ENCODE peak calls at places on chromosome 20, in six cellular contexts. Q is spleen; W is heart right ventricle; L is H1; K is Panc1; A is CD4-positive, alpha-beta memory T cell. E is an unnamed sample.

GRCh38 chr20:63655249-63655648 is 2.0 kb upstream of the STMN3 start:
- DNase-seq in Q (no peak), W (no peak), L (no peak), K (no peak), A (no peak), E (no peak)

GRCh38 chr20:31719644-31720485 is 2.8 kb downstream of the BCL2L1 start:
- DNase-seq in Q (no peak), W (no peak), L (no peak), K (no peak), A (no peak), E (no peak)

GRCh38 chr20:62358171-62358719 is 8.9 kb downstream of the LAMA5 start:
- DNase-seq in Q (no peak), W (peak), L (no peak), K (no peak), A (peak), E (no peak)

GRCh38 chr20:6665161-6665560 is 102.3 kb upstream of the BMP2 start:
- DNase-seq in Q (no peak), W (no peak), L (no peak), K (no peak), A (no peak), E (peak)

GRCh38 chr20:15637971-15638754 is 935.1 kb downstream of the KIF16B start:
- DNase-seq in Q (no peak), W (no peak), L (no peak), K (no peak), A (no peak), E (no peak)

GRCh38 chr20:63602321-63602720 is 24.6 kb downstream of the GMEB2 start:
- DNase-seq in Q (no peak), W (no peak), L (no peak), K (no peak), A (no peak), E (no peak)

GRCh38 chr20:13995086-13995665 is at the start of gene MACROD2:
- DNase-seq in Q (peak), W (peak), L (peak), K (peak), A (peak), E (no peak)

GRCh38 chr20:59777321-59777705 is 156.1 kb downstream of the SYCP2 start:
- DNase-seq in Q (no peak), W (no peak), L (no peak), K (no peak), A (no peak), E (no peak)

GRCh38 chr20:17281478-17281877 is 54.6 kb downstream of the PCSK2 start:
- DNase-seq in Q (no peak), W (no peak), L (peak), K (no peak), A (no peak), E (no peak)

GRCh38 chr20:44295995-44296394 is 15.0 kb downstream of the FITM2 start:
- DNase-seq in Q (no peak), W (peak), L (no peak), K (no peak), A (no peak), E (no peak)

GRCh38 chr20:22374066-22374465 is 210.3 kb downstream of the FOXA2 start:
- DNase-seq in Q (no peak), W (no peak), L (no peak), K (no peak), A (no peak), E (no peak)

GRCh38 chr20:10536531-10536930 is 101.4 kb downstream of the SLX4IP start:
- DNase-seq in Q (no peak), W (no peak), L (no peak), K (no peak), A (no peak), E (no peak)

GRCh38 chr20:16801919-16802651 is 53.9 kb downstream of the OTOR start:
- DNase-seq in Q (no peak), W (peak), L (peak), K (peak), A (peak), E (peak)

GRCh38 chr20:29878777-29879442 is 1378.6 kb upstream of the DEFB115 start:
- DNase-seq in Q (peak), W (peak), L (no peak), K (no peak), A (no peak), E (no peak)

GRCh38 chr20:53130819-53131218 is 158.7 kb downstream of the TSHZ2 start:
- DNase-seq in Q (no peak), W (no peak), L (no peak), K (no peak), A (no peak), E (no peak)

GRCh38 chr20:52800734-52801627 is 171.2 kb upstream of the TSHZ2 start:
- DNase-seq in Q (no peak), W (no peak), L (no peak), K (no peak), A (no peak), E (no peak)

GRCh38 chr20:38601216-38602184 is at the start of gene ARHGAP40:
- DNase-seq in Q (no peak), W (no peak), L (peak), K (no peak), A (no peak), E (no peak)

GRCh38 chr20:18984238-18985200 is 170.9 kb downstream of the SCP2D1 start:
- DNase-seq in Q (no peak), W (no peak), L (no peak), K (no peak), A (no peak), E (no peak)

GRCh38 chr20:62666736-62667529 is 24.6 kb downstream of the SLCO4A1 start:
- DNase-seq in Q (no peak), W (no peak), L (no peak), K (no peak), A (peak), E (no peak)

GRCh38 chr20:63234693-63235398 is 859 bp upstream of the BIRC7 start:
- DNase-seq in Q (no peak), W (no peak), L (peak), K (no peak), A (peak), E (no peak)

GRCh38 chr20:38685853-38686473 is 38.3 kb upstream of the SLC32A1 start:
- DNase-seq in Q (no peak), W (peak), L (peak), K (no peak), A (peak), E (no peak)

GRCh38 chr20:10652185-10652584 is 21.6 kb downstream of the JAG1 start:
- DNase-seq in Q (no peak), W (no peak), L (no peak), K (no peak), A (no peak), E (no peak)

GRCh38 chr20:48697845-48698491 is 129.8 kb downstream of the PREX1 start:
- DNase-seq in Q (peak), W (peak), L (no peak), K (peak), A (no peak), E (no peak)

GRCh38 chr20:44450279-44450937 is 25.3 kb upstream of the TTPAL start:
- DNase-seq in Q (no peak), W (no peak), L (no peak), K (no peak), A (no peak), E (no peak)

GRCh38 chr20:59405226-59405815 is 104.9 kb downstream of the EDN3 start:
- DNase-seq in Q (no peak), W (no peak), L (no peak), K (no peak), A (no peak), E (no peak)

GRCh38 chr20:24914388-24915241 is 34.5 kb upstream of the CST7 start:
- DNase-seq in Q (no peak), W (no peak), L (peak), K (no peak), A (no peak), E (no peak)

GRCh38 chr20:18323705-18324104 is 35.4 kb downstream of the ZNF133 start:
- DNase-seq in Q (no peak), W (no peak), L (no peak), K (no peak), A (no peak), E (no peak)

GRCh38 chr20:48187891-48188290 is 402.6 kb upstream of the SULF2 start:
- DNase-seq in Q (no peak), W (no peak), L (no peak), K (no peak), A (no peak), E (no peak)

GRCh38 chr20:63691711-63692435 is 4.6 kb upstream of the TNFRSF6B start:
- DNase-seq in Q (peak), W (peak), L (no peak), K (no peak), A (no peak), E (no peak)

GRCh38 chr20:38046572-38046971 is 13.0 kb downstream of the RPRD1B start:
- DNase-seq in Q (no peak), W (no peak), L (no peak), K (no peak), A (no peak), E (no peak)

GRCh38 chr20:10078403-10078802 is 43.6 kb downstream of the ANKEF1 start:
- DNase-seq in Q (no peak), W (no peak), L (no peak), K (no peak), A (no peak), E (no peak)

GRCh38 chr20:32336918-32337347 is 21.2 kb upstream of the ASXL1 start:
- DNase-seq in Q (no peak), W (no peak), L (no peak), K (peak), A (no peak), E (no peak)

GRCh38 chr20:62952373-62953166 is at the start of gene SLC17A9:
- DNase-seq in Q (peak), W (peak), L (peak), K (no peak), A (no peak), E (no peak)

GRCh38 chr20:63435552-63435951 is 36.9 kb downstream of the KCNQ2 start:
- DNase-seq in Q (no peak), W (no peak), L (no peak), K (no peak), A (no peak), E (no peak)

GRCh38 chr20:17233621-17234020 is 6.8 kb downstream of the PCSK2 start:
- DNase-seq in Q (no peak), W (no peak), L (no peak), K (no peak), A (no peak), E (no peak)

GRCh38 chr20:37007898-37008649 is 56.6 kb upstream of the SAMHD1 start:
- DNase-seq in Q (no peak), W (no peak), L (no peak), K (no peak), A (peak), E (no peak)

DNA sequence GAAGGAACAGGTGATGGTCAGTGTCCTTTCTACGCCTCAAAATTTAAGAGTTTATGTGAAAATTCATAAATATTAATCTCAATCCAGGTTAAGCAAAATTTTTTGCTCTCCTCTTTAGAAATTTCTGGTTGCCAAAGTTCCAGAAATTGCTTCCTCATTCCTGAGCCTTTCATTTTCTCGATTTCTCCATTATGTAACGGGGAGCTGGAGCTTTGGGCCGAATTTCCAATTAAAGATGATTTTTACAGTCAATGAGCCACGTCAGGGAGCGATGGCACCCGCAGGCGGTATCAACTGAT is 35.8 kb upstream of the PRND start:
- DNase-seq in Q (no peak), W (no peak), L (no peak), K (no peak), A (no peak), E (no peak)
- H3K4me3 ChIP-seq in Q (peak), W (peak), L (peak), K (peak), A (peak), E (peak)

DNA sequence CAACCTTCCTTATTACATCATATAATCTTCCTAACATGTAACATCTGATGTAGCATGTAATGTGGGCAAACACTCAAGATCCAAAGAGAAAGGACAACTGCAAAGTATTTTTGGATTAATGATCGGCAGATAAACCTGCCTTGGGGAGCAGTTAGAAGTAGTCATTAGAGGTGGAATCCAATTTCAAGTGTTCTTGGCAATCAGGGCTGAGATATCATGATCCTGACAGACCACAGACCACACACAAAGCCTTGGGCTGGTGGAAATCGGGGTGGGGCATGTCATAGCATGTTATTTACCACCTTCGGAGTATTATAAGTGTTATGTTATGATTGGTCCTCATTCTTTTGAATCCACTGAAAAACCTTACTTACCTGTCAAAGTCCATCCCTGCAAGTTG is 16.3 kb downstream of the NCOA5 start:
- DNase-seq in Q (no peak), W (no peak), L (no peak), K (no peak), A (no peak), E (no peak)
- H3K4me3 ChIP-seq in Q (no peak), W (no peak), L (no peak), K (no peak), A (no peak), E (no peak)

GRCh38 chr20:33515569-33516216 is 25.8 kb downstream of the CBFA2T2 start:
- DNase-seq in Q (no peak), W (no peak), L (no peak), K (no peak), A (no peak), E (no peak)

GRCh38 chr20:33522256-33522820 is 32.4 kb downstream of the CBFA2T2 start:
- DNase-seq in Q (no peak), W (no peak), L (no peak), K (no peak), A (no peak), E (no peak)

GRCh38 chr20:33521461-33521860 is 31.6 kb downstream of the CBFA2T2 start:
- DNase-seq in Q (no peak), W (no peak), L (no peak), K (no peak), A (no peak), E (no peak)

GRCh38 chr20:33516882-33517281 is 27.0 kb downstream of the CBFA2T2 start:
- DNase-seq in Q (no peak), W (no peak), L (no peak), K (no peak), A (no peak), E (no peak)

DNA sequence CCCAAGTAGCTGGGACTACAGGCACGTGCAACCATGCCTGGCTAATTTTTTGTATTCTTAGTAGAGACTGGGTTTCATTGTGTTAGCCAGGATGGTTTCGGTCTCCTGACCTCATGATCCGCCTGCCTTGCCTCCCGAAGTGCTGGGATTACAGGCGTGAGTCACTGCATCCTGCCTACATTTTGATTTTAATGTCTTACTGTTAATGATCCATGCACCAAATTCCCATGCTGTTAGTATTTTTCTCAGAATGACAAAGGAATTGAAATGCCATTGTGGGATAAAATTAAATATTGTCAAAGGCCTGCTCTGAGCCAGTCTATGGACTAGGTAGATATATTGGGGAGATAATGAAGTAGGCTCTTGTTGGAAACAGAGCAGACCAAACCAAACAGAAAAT is 28.2 kb downstream of the CBFA2T2 start:
- DNase-seq in Q (no peak), W (no peak), L (no peak), K (no peak), A (no peak), E (no peak)
- H3K4me3 ChIP-seq in Q (no peak), W (no peak), L (no peak), K (no peak), A (no peak), E (no peak)

GRCh38 chr20:46411637-46412036 is 5.2 kb upstream of the ELMO2 start:
- DNase-seq in Q (no peak), W (no peak), L (no peak), K (no peak), A (no peak), E (no peak)

GRCh38 chr20:46415773-46416172 is 9.4 kb upstream of the ELMO2 start:
- DNase-seq in Q (no peak), W (no peak), L (no peak), K (no peak), A (no peak), E (no peak)

GRCh38 chr20:46419882-46420281 is 13.5 kb upstream of the ELMO2 start:
- DNase-seq in Q (no peak), W (no peak), L (no peak), K (no peak), A (no peak), E (no peak)

GRCh38 chr20:46414608-46415007 is 8.2 kb upstream of the ELMO2 start:
- DNase-seq in Q (no peak), W (no peak), L (no peak), K (no peak), A (no peak), E (no peak)
- H3K4me3 ChIP-seq in Q (no peak), W (no peak), L (no peak), K (no peak), A (no peak), E (no peak)

GRCh38 chr20:49803418-49803817 is 9.2 kb upstream of the SLC9A8 start:
- DNase-seq in Q (no peak), W (no peak), L (no peak), K (no peak), A (no peak), E (no peak)

GRCh38 chr20:49799698-49800097 is 12.9 kb upstream of the SLC9A8 start:
- DNase-seq in Q (no peak), W (no peak), L (no peak), K (no peak), A (no peak), E (no peak)

GRCh38 chr20:49804364-49804763 is 8.3 kb upstream of the SLC9A8 start:
- DNase-seq in Q (no peak), W (no peak), L (no peak), K (no peak), A (no peak), E (no peak)

GRCh38 chr20:49798718-49799117 is 13.9 kb upstream of the SLC9A8 start:
- DNase-seq in Q (no peak), W (no peak), L (no peak), K (no peak), A (no peak), E (no peak)

GRCh38 chr20:49801882-49802281 is 10.7 kb upstream of the SLC9A8 start:
- DNase-seq in Q (no peak), W (no peak), L (no peak), K (no peak), A (no peak), E (no peak)
- H3K4me3 ChIP-seq in Q (no peak), W (no peak), L (no peak), K (no peak), A (no peak), E (no peak)

DNA sequence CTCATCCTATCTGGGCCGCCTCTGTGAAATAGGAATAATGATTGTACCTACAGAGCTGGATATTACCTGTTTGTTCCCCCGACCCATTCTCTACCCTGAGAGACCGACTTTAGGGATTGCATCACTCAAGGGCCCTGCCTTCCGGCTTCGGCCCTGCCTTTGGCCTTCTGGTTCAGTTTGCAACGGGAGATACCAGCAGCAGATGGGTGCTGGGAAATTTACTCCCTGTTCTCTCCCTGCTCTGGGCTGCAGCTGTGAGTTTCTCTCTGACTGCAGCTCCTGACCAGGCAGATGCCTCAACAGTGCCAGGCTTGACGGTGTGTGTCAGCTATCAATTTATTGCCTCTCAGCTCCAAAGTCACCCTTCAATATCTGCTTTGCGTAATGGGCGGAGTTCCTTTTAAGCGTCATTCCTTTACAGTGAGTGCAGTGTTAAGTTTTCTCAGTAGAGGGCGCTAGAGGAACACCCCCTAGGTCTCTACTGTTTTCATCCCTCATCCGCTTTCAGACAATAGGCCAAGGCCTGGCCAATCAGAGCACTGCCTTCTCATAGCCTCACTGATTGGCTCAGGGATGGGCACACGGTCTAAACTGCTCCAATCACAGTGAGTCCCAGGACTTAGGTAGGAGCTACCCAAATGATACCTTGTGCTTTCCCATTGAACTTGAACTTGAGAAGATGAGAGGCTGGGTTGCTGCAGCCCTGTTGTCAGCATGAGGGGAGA is 30.0 kb downstream of the KCNG1 start:
- DNase-seq in Q (no peak), W (no peak), L (peak), K (no peak), A (peak), E (peak)
- H3K4me3 ChIP-seq in Q (no peak), W (no peak), L (peak), K (no peak), A (no peak), E (no peak)

GRCh38 chr20:1828786-1829131 is 66.4 kb upstream of the SIRPA start:
- DNase-seq in Q (no peak), W (no peak), L (no peak), K (no peak), A (no peak), E (no peak)
- H3K4me3 ChIP-seq in Q (no peak), W (no peak), L (no peak), K (no peak), A (no peak), E (no peak)

DNA sequence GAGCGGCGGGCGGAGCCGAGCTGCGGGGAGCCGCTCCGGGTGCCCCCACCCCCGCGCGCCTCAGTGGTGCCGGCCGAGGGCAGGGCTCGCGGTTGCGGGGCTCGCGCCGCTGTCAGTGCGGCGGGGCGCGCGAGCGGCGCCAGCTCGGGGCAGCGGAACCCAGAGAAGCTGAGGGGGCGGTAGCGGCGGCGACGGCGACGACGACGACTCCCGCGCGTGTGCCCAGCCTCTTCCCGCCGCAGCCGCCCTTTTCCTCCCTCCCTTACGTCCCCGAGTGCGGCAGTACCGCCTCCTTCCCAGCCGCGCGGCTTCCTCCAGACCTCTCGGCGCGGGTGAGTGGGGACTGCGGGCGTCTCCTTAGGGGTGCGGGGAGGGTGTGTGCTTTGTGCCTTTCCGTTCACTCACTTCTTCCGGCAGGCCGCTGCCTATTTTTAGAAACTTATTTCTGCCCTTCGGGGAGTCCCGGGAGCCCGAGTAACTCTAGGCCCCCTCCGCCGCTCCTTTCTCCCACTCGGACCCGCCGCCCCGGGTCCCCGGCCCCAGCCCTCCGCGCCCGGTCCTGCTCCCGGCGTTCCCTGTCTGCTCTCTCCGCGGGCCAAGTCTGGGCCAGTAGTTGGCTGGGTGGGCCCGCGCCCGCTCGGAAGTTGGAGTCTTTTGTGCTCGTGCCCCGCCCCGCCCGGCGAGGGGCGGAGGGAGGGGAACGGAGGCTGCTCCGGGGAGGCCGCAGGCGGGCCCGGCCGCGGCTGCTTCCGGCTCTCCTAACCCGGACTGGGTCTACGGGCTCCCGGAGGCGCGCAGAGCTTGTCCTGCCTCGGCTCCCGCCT is at the start of gene RALY:
- DNase-seq in Q (peak), W (peak), L (peak), K (no peak), A (peak), E (no peak)
- H3K4me3 ChIP-seq in Q (peak), W (peak), L (peak), K (peak), A (peak), E (peak)

E was measured in SK-N-MC.